ENCODE peak calls at places on chromosomes 3 and 15, in four cellular contexts. J is DND-41, H is PC-9, X is cardiac muscle cell. R is an unnamed sample.

GRCh38 chr3:107962015-107962414 is 128.8 kb downstream of the CD47 start:
- DNase-seq in J (no peak), H (no peak), X (no peak), R (no peak)

GRCh38 chr15:90790057-90790456 is 72.9 kb downstream of the BLM start:
- DNase-seq in J (no peak), H (no peak), X (no peak), R (no peak)

GRCh38 chr3:110697961-110698360 is 373.7 kb upstream of the NECTIN3 start:
- DNase-seq in J (no peak), H (no peak), X (peak; percentile 61), R (no peak)

GRCh38 chr3:61771976-61772375 is 210.6 kb downstream of the PTPRG start:
- DNase-seq in J (no peak), H (no peak), X (no peak), R (no peak)

GRCh38 chr15:83436513-83437158 is 10.5 kb upstream of the SH3GL3 start:
- DNase-seq in J (no peak), H (no peak), X (peak; percentile 80), R (no peak)

GRCh38 chr3:133742351-133743091 is 3.7 kb upstream of the TF start:
- DNase-seq in J (no peak), H (peak; percentile 82), X (peak; percentile 66), R (no peak)

GRCh38 chr15:82663186-82663600 is 16.0 kb upstream of the CPEB1 start:
- DNase-seq in J (peak; percentile 70), H (no peak), X (peak; percentile 67), R (no peak)

GRCh38 chr3:127097009-127097350 is 96.0 kb upstream of the PRR23E start:
- DNase-seq in J (no peak), H (no peak), X (no peak), R (no peak)

GRCh38 chr15:83472797-83473196 is 25.7 kb downstream of the SH3GL3 start:
- DNase-seq in J (no peak), H (no peak), X (no peak), R (no peak)

GRCh38 chr15:39300451-39301153 is 280.3 kb upstream of the THBS1 start:
- DNase-seq in J (no peak), H (peak; percentile 70), X (peak; percentile 36), R (no peak)

GRCh38 chr3:23992051-23992628 is 47.1 kb downstream of the NR1D2 start:
- DNase-seq in J (no peak), H (peak; percentile 72), X (peak; percentile 68), R (no peak)

GRCh38 chr15:97977734-97978133 is 17.2 kb downstream of the ARRDC4 start:
- DNase-seq in J (no peak), H (peak; percentile 35), X (no peak), R (no peak)

GRCh38 chr3:170563712-170564423 is 22.0 kb downstream of the SLC7A14 start:
- DNase-seq in J (no peak), H (no peak), X (peak; percentile 74), R (no peak)

GRCh38 chr3:69116897-69117296 is 5.5 kb downstream of the LMOD3 start:
- DNase-seq in J (no peak), H (peak; percentile 93), X (no peak), R (no peak)

GRCh38 chr15:31471731-31472430 is 145.2 kb downstream of the KLF13 start:
- DNase-seq in J (no peak), H (no peak), X (peak; percentile 88), R (no peak)

GRCh38 chr3:116057403-116058006 is 387.8 kb downstream of the LSAMP start:
- DNase-seq in J (no peak), H (no peak), X (no peak), R (no peak)

GRCh38 chr3:150773616-150774192 is 10.7 kb upstream of the SIAH2 start:
- DNase-seq in J (no peak), H (no peak), X (no peak), R (no peak)

GRCh38 chr3:149080011-149080698 is 6.2 kb downstream of the HLTF start:
- DNase-seq in J (no peak), H (no peak), X (peak; percentile 77), R (no peak)

GRCh38 chr15:22960126-22960525 is 20.0 kb downstream of the CYFIP1 start:
- DNase-seq in J (no peak), H (no peak), X (no peak), R (no peak)

GRCh38 chr3:134621824-134622223 is 29.0 kb downstream of the KY start:
- DNase-seq in J (no peak), H (no peak), X (peak; percentile 42), R (no peak)

GRCh38 chr3:196837819-196838420 is 29.8 kb upstream of the SENP5 start:
- DNase-seq in J (peak; percentile 64), H (peak; percentile 55), X (peak; percentile 71), R (no peak)

GRCh38 chr3:62479276-62479675 is 105.9 kb upstream of the FEZF2 start:
- DNase-seq in J (no peak), H (no peak), X (no peak), R (no peak)

GRCh38 chr15:76339302-76340197 is 3.0 kb downstream of the ISL2 start:
- DNase-seq in J (no peak), H (no peak), X (peak; percentile 48), R (no peak)

GRCh38 chr15:76337047-76337738 is 620 bp downstream of the ISL2 start:
- DNase-seq in J (no peak), H (no peak), X (no peak), R (no peak)

GRCh38 chr15:76338555-76339301 is 2.2 kb downstream of the ISL2 start:
- DNase-seq in J (no peak), H (no peak), X (no peak), R (no peak)

GRCh38 chr15:76336254-76337046 is at the start of gene ISL2:
- DNase-seq in J (no peak), H (no peak), X (peak; percentile 91), R (peak; percentile 73)

DNA sequence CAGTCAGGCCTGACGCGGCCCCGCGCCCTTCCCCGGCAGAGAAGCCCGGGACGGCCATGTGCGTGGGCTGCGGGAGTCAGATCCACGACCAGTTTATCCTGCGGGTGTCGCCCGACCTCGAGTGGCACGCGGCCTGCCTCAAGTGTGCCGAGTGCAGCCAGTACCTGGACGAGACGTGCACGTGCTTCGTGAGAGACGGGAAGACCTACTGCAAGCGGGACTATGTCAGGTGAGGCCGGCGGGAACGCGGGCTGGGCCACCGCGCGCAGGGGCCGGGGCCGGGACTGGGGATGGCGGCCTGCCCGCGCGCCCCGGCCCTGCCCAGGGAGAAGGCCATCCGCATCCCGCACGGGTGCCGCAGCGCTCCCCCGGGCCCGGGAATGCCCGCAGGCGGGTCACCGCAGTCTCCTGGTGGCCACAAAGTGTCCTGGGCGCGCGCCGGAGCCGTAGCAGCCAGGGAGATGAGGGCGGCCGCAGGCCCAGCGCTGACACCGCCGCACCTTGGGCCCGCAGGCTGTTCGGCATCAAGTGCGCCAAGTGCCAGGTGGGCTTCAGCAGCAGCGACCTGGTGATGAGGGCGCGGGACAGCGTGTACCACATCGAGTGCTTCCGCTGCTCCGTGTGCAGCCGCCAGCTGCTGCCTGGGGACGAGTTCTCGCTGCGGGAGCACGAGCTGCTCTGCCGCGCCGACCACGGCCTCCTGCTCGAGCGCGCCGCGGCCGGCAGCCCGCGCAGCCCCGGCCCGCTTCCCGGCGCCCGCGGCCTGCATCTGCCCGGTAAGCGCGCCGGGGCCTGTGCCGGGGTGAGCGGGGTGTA is 1.4 kb downstream of the ISL2 start:
- DNase-seq in J (no peak), H (no peak), X (no peak), R (no peak)
- H3K27ac ChIP-seq in J (no peak overlapping the region), H (no peak overlapping the region), X (no peak overlapping the region), R (peak overlapping the region; percentile 91)

DNA sequence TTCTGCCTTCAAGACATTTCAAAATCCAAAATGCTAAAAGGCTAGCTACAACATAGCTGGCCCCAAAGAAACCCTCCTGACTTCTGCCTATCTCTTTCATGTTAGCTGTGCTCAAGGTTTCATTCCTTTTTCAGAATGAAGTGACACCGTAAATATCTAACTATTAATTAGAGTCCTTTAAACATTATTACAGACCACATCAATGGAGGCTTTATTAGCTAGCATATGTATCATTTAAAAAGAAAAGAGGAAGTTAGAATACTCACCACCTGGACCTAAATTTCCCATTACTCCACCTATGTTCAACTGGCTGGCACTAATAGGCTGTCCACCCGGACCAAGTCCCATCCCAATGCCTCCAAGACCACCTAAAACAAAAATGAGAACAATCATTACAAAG is 24.6 kb downstream of the MYEF2 start:
- DNase-seq in J (no peak), H (no peak), X (no peak), R (no peak)
- H3K27ac ChIP-seq in J (no peak overlapping the region), H (no peak overlapping the region), X (no peak overlapping the region), R (no peak overlapping the region)

DNA sequence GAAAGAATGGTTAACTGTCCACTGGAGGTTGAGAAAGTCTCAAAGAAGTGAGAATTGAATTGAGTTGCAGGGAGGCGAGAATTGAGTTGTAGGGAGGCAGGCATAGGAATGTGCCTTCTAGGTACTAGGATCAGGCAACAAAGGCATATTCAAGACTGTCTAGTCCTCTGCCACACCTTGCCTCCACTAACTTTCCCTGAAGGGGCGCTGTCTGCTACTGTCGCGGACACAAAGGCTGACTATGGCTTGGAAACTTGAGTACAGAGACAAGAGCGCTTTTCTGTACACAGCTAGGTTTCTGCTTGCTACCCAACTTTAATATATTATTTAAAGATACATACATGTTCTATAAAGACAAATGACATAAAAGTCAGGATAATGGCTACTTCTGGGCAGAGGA is 10.4 kb upstream of the FBXL22 start:
- DNase-seq in J (no peak), H (no peak), X (no peak), R (no peak)
- H3K27ac ChIP-seq in J (no peak overlapping the region), H (no peak overlapping the region), X (no peak overlapping the region), R (no peak overlapping the region)

GRCh38 chr3:59116138-59116537 is 66.3 kb upstream of the CFAP20DC start:
- DNase-seq in J (no peak), H (no peak), X (no peak), R (no peak)

GRCh38 chr3:59117378-59117777 is 67.6 kb upstream of the CFAP20DC start:
- DNase-seq in J (no peak), H (no peak), X (no peak), R (no peak)

GRCh38 chr3:59115355-59116136 is 65.7 kb upstream of the CFAP20DC start:
- DNase-seq in J (no peak), H (no peak), X (peak; percentile 17), R (no peak)

GRCh38 chr3:59121346-59122144 is 71.7 kb upstream of the CFAP20DC start:
- DNase-seq in J (no peak), H (no peak), X (no peak), R (no peak)

DNA sequence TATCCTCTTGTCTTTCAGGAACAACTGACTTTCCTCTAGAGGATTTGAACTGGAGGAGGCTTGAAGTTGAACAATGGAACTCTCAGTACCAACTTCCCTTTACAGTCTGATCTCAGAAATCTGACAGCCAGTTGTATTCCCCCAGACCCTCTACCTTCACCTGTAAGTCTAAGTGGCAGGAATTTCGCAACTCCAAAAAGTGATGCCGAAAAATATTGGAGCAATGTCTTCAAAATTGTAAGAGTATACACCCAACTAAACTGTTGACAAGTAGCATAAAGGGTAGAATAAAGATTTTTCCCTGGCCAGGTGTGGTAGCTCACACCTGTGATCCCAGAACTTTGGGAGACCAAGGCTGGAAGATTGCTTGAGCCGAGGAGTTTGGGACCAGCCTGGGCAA is 69.1 kb upstream of the CFAP20DC start:
- DNase-seq in J (no peak), H (no peak), X (no peak), R (no peak)
- H3K27ac ChIP-seq in J (no peak overlapping the region), H (no peak overlapping the region), X (no peak overlapping the region), R (no peak overlapping the region)

DNA sequence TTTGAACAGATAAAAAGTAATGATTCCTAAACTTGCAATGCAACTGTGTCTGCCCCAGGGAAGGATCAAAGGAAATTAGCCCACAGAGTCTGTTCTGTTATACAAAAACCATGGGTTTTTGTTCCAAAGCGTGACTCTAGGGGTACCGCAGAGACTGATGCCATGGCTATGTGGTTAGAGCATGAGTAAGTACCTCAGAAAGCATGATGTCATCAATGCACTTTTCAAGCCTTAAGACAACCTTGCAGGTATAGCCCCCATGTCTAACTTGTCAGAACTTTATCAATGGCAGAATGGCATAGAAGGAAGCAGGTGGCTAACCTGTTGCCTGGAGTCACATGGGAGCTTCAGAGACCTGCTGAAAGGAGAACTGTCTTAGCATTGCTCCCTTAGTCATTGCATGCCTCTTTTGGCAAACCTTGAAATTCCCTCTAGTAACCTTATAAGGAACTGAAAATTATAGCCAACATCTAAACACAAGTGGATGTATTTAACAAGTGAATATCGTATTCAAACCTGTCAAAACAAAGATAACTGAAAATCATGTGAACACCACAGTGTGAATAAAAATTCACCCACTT is 52.5 kb downstream of the EOMES start:
- DNase-seq in J (no peak), H (no peak), X (no peak), R (no peak)
- H3K27ac ChIP-seq in J (no peak overlapping the region), H (no peak overlapping the region), X (no peak overlapping the region), R (no peak overlapping the region)